ENCODE peak calls at places on chromosomes 13 and 19, in five cellular contexts. K is type B pancreatic cell, I is choroid plexus epithelial cell, U is PC-9, A is mucosa of descending colon. H is an unnamed sample.

GRCh38 chr13:98429977-98430785 is 146.7 kb downstream of the STK24 start:
- DNase-seq in K (no peak), I (peak), U (no peak), A (no peak), H (no peak)

GRCh38 chr13:91557328-91557727 is 158.9 kb downstream of the GPC5 start:
- DNase-seq in K (no peak), I (no peak), U (no peak), A (no peak), H (no peak)

GRCh38 chr19:8530061-8530679 is 16.2 kb upstream of the ZNF414 start:
- DNase-seq in K (no peak), I (no peak), U (no peak), A (no peak), H (no peak)

GRCh38 chr19:46372901-46373572 is 26.1 kb downstream of the PPP5C start:
- DNase-seq in K (peak), I (peak), U (peak), A (no peak), H (no peak)

GRCh38 chr13:51221674-51222509 is at the start of gene FAM124A:
- DNase-seq in K (peak), I (peak), U (peak), A (no peak), H (peak)

GRCh38 chr13:113998781-113999617 is 25.1 kb upstream of the C13orf46 start:
- DNase-seq in K (no peak), I (no peak), U (no peak), A (peak), H (no peak)

GRCh38 chr19:16516923-16517610 is 20.9 kb downstream of the C19orf44 start:
- DNase-seq in K (no peak), I (no peak), U (no peak), A (no peak), H (no peak)

GRCh38 chr13:79457948-79458347 is 23.0 kb upstream of the NDFIP2 start:
- DNase-seq in K (no peak), I (peak), U (no peak), A (no peak), H (no peak)

GRCh38 chr13:100921139-100921538 is 246.5 kb upstream of the TMTC4 start:
- DNase-seq in K (no peak), I (no peak), U (no peak), A (no peak), H (no peak)

GRCh38 chr13:30744056-30744684 is 8.8 kb downstream of the ALOX5AP start:
- DNase-seq in K (no peak), I (peak), U (peak), A (peak), H (no peak)

GRCh38 chr19:55494172-55494761 is 6.0 kb downstream of the SSC5D start:
- DNase-seq in K (no peak), I (peak), U (no peak), A (no peak), H (no peak)

GRCh38 chr19:18135712-18136584 is 17.0 kb upstream of the PIK3R2 start:
- DNase-seq in K (no peak), I (no peak), U (no peak), A (peak), H (no peak)

GRCh38 chr13:21402586-21403307 is 56.4 kb downstream of the ZDHHC20 start:
- DNase-seq in K (no peak), I (peak), U (no peak), A (no peak), H (no peak)

GRCh38 chr13:23656637-23657036 is 86.4 kb downstream of the TNFRSF19 start:
- DNase-seq in K (no peak), I (peak), U (no peak), A (no peak), H (no peak)

GRCh38 chr13:42997381-42997780 is 5.3 kb upstream of the EPSTI1 start:
- DNase-seq in K (no peak), I (peak), U (no peak), A (no peak), H (no peak)

GRCh38 chr13:45718992-45719391 is 16.9 kb downstream of the CBY2 start:
- DNase-seq in K (no peak), I (peak), U (no peak), A (no peak), H (no peak)

GRCh38 chr19:49591731-49592485 is 926 bp downstream of the PRR12 start:
- DNase-seq in K (no peak), I (peak), U (peak), A (peak), H (no peak)

GRCh38 chr19:5131031-5131865 is 162.3 kb downstream of the KDM4B start:
- DNase-seq in K (no peak), I (no peak), U (no peak), A (peak), H (no peak)
- TF ChIP-seq CTCF in K (no peak), I (no peak), U (no peak), A (no peak), H (no peak)

GRCh38 chr19:24033308-24033961 is 53.6 kb upstream of the ZNF254 start:
- DNase-seq in K (peak), I (peak), U (peak), A (peak), H (peak)
- TF ChIP-seq CTCF in K (no peak), I (peak), U (no peak), A (no peak), H (no peak)

DNA sequence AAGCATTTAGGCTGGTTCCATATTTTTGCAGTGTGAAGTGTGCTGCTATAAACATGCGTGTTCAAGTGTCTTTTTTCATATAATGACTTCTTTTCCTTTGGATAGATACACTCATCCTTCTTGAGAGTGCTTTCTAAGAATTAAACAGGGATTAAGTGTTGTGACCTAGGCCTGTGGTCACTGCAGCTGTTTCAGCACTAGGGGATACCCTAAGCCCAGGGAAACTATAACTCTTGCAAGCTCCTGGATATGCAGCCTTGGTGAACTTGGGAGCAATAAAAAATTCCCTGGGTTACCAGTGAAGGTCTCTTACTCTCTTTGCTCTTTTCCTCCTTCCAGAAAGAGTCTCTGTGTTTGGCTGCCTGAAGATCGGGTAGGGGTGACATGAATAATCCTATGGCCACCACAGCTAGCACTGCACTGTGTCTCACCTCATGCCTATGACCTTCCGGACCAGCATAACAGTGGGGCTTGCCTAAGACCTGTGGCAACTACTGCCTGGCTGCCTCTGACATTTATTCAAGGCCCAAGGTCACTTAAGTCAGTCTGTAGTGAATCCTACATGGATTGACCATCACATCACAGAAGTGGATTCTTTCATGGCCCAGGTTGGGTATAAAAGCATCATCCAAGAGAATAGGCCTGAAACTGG is 799.7 kb downstream of the DACH1 start:
- DNase-seq in K (no peak), I (peak), U (no peak), A (no peak), H (no peak)
- TF ChIP-seq CTCF in K (peak), I (no peak), U (no peak), A (no peak), H (peak)

DNA sequence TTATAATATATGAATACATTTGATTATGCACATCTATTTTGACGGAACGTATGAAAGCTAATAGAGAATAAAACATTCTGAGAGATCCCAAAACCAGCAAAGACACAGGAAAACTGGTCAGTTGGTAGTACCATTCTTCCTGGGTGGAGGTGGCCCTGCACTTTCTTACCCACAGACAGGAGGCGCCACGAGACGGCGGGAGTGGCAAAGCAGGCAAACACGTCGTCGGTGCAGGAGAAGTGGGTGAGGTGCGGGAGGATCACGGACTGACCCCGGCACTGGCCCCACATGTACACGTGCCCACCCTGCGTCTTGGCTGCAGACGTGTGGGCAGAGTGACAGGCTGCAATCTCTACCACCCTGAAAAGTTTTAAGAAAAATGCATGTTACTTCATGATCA is 36.1 kb downstream of the RCBTB1 start:
- DNase-seq in K (no peak), I (no peak), U (no peak), A (no peak), H (no peak)
- TF ChIP-seq CTCF in K (no peak), I (peak), U (no peak), A (no peak), H (peak)